ENCODE peak calls at places on chromosomes 1 and 21, in nine cellular contexts. W is HS-27A, K is lung microvascular endothelial cell, O is substantia nigra, B is lower leg skin, D is brain microvascular endothelial cell, R is endothelial cell, N is NCI-H774, Y is SW 1271. I is an unnamed sample.

GRCh38 chr1:225769687-225770086 is 7.9 kb upstream of the SRP9 start:
- DNase-seq in W (no peak), K (no peak), O (no peak), B (peak; percentile 63), D (no peak), R (no peak), N (no peak), Y (no peak), I (no peak)

GRCh38 chr1:185338719-185339622 is 21.9 kb upstream of the IVNS1ABP start:
- DNase-seq in W (no peak), K (no peak), O (no peak), B (no peak), D (no peak), R (no peak), N (no peak), Y (no peak), I (peak; percentile 48)

GRCh38 chr1:84174051-84174556 is 30.0 kb downstream of the PRKACB start:
- DNase-seq in W (peak; percentile 36), K (peak; percentile 60), O (no peak), B (no peak), D (peak; percentile 66), R (no peak), N (no peak), Y (peak; percentile 90), I (peak; percentile 78)

GRCh38 chr1:208298593-208299233 is 54.5 kb upstream of the PLXNA2 start:
- DNase-seq in W (no peak), K (no peak), O (no peak), B (no peak), D (no peak), R (no peak), N (peak; percentile 46), Y (no peak), I (no peak)

GRCh38 chr21:44710294-44710665 is 1.1 kb downstream of the TSPEAR start:
- DNase-seq in W (no peak), K (no peak), O (no peak), B (peak; percentile 63), D (no peak), R (no peak), N (no peak), Y (no peak), I (no peak)

GRCh38 chr21:43805275-43805800 is 16.0 kb downstream of the RRP1 start:
- DNase-seq in W (no peak), K (no peak), O (no peak), B (no peak), D (no peak), R (no peak), N (no peak), Y (no peak), I (no peak)

GRCh38 chr1:95584315-95584714 is 350.3 kb downstream of the RWDD3 start:
- DNase-seq in W (no peak), K (no peak), O (no peak), B (no peak), D (no peak), R (no peak), N (no peak), Y (no peak), I (no peak)

GRCh38 chr1:108117908-108118902 is 81.9 kb downstream of the SLC25A24 start:
- DNase-seq in W (no peak), K (no peak), O (no peak), B (peak; percentile 83), D (peak; percentile 89), R (no peak), N (no peak), Y (peak; percentile 22), I (no peak)

GRCh38 chr1:224769987-224770693 is 154.0 kb downstream of the CNIH3 start:
- DNase-seq in W (peak; percentile 23), K (no peak), O (no peak), B (no peak), D (peak; percentile 11), R (no peak), N (no peak), Y (peak; percentile 1), I (peak; percentile 50)

GRCh38 chr21:43921979-43922945 is 57.2 kb downstream of the AGPAT3 start:
- DNase-seq in W (no peak), K (no peak), O (no peak), B (no peak), D (peak; percentile 4), R (no peak), N (no peak), Y (no peak), I (no peak)

GRCh38 chr1:206606867-206607266 is 5.4 kb downstream of the EIF2D start:
- DNase-seq in W (no peak), K (peak; percentile 68), O (no peak), B (no peak), D (peak; percentile 29), R (no peak), N (no peak), Y (peak; percentile 23), I (no peak)

GRCh38 chr1:220701974-220702373 is 11.8 kb downstream of the C1orf115 start:
- DNase-seq in W (no peak), K (no peak), O (no peak), B (no peak), D (no peak), R (no peak), N (no peak), Y (no peak), I (no peak)

GRCh38 chr1:64539808-64540207 is 69.9 kb downstream of the CACHD1 start:
- DNase-seq in W (no peak), K (peak; percentile 62), O (no peak), B (peak; percentile 89), D (peak; percentile 56), R (no peak), N (no peak), Y (no peak), I (peak; percentile 50)

GRCh38 chr1:227885648-227886502 is 61.9 kb downstream of the WNT9A start:
- DNase-seq in W (no peak), K (peak; percentile 35), O (no peak), B (peak; percentile 92), D (peak; percentile 45), R (no peak), N (no peak), Y (no peak), I (peak; percentile 40)

GRCh38 chr1:2304921-2305681 is 77.0 kb downstream of the SKI start:
- DNase-seq in W (no peak), K (no peak), O (no peak), B (no peak), D (no peak), R (no peak), N (no peak), Y (no peak), I (no peak)

GRCh38 chr1:207309775-207310273 is 11.7 kb upstream of the CD55 start:
- DNase-seq in W (peak; percentile 68), K (peak; percentile 55), O (no peak), B (no peak), D (peak; percentile 85), R (no peak), N (no peak), Y (peak; percentile 87), I (peak; percentile 85)

GRCh38 chr21:17512245-17513213 is at the start of gene CXADR:
- DNase-seq in W (no peak), K (peak; percentile 88), O (peak; percentile 74), B (peak; percentile 91), D (no peak), R (peak; percentile 72), N (peak; percentile 91), Y (peak; percentile 64), I (peak; percentile 64)

GRCh38 chr1:218156602-218157001 is 128.5 kb upstream of the RRP15 start:
- DNase-seq in W (no peak), K (no peak), O (no peak), B (no peak), D (no peak), R (no peak), N (peak; percentile 65), Y (no peak), I (no peak)

GRCh38 chr1:219385786-219386427 is 212.2 kb downstream of the LYPLAL1 start:
- DNase-seq in W (peak; percentile 40), K (peak; percentile 77), O (no peak), B (no peak), D (peak; percentile 70), R (peak; percentile 40), N (peak; percentile 54), Y (peak; percentile 25), I (peak; percentile 64)

GRCh38 chr1:45892068-45892785 is 88.8 kb downstream of the MAST2 start:
- DNase-seq in W (peak; percentile 93), K (peak; percentile 88), O (no peak), B (no peak), D (peak; percentile 91), R (no peak), N (no peak), Y (peak; percentile 87), I (peak; percentile 96)

GRCh38 chr1:178060789-178061556 is 32.9 kb upstream of the RASAL2 start:
- DNase-seq in W (no peak), K (peak; percentile 84), O (no peak), B (no peak), D (peak; percentile 84), R (no peak), N (no peak), Y (no peak), I (peak; percentile 80)

GRCh38 chr1:233791372-233791703 is 113.1 kb upstream of the SLC35F3 start:
- DNase-seq in W (no peak), K (no peak), O (no peak), B (no peak), D (no peak), R (no peak), N (no peak), Y (no peak), I (no peak)

GRCh38 chr1:71047635-71048607 is at the start of gene PTGER3:
- DNase-seq in W (no peak), K (peak; percentile 11), O (no peak), B (peak; percentile 94), D (no peak), R (peak; percentile 53), N (peak; percentile 81), Y (no peak), I (no peak)

GRCh38 chr1:64082459-64082858 is 121.0 kb upstream of the UBE2U start:
- DNase-seq in W (peak; percentile 94), K (no peak), O (no peak), B (no peak), D (peak; percentile 79), R (no peak), N (no peak), Y (no peak), I (peak; percentile 51)

GRCh38 chr1:192604979-192605620 is 29.5 kb downstream of the RGS1 start:
- DNase-seq in W (no peak), K (no peak), O (no peak), B (no peak), D (peak; percentile 38), R (no peak), N (no peak), Y (no peak), I (no peak)

GRCh38 chr1:181140398-181140797 is 51.9 kb downstream of the IER5 start:
- DNase-seq in W (no peak), K (no peak), O (no peak), B (no peak), D (no peak), R (no peak), N (no peak), Y (no peak), I (no peak)

GRCh38 chr1:62492521-62492920 is 55.7 kb downstream of the USP1 start:
- DNase-seq in W (no peak), K (no peak), O (no peak), B (no peak), D (no peak), R (no peak), N (no peak), Y (no peak), I (no peak)